ENCODE peak calls at places on chromosomes 3 and 15, in six cellular contexts. One of them, this sample, is unnamed.

GRCh38 chr15:68312701-68313204 is 35.2 kb downstream of the FEM1B start:
- DNase-seq in SW480: no peak
- DNase-seq in colonic mucosa: no peak
- DNase-seq in NCI-H1092 treated with DMSO at 0.1 percent for 48 hours: no peak
- DNase-seq in choroid plexus epithelial cell: peak
- DNase-seq in GM12891: no peak
- DNase-seq in this sample: peak

GRCh38 chr15:49145651-49146609 is 9.5 kb downstream of the COPS2 start:
- DNase-seq in colonic mucosa: peak
- DNase-seq in NCI-H1092 treated with DMSO at 0.1 percent for 48 hours: peak
- DNase-seq in GM12891: no peak
- DNase-seq in choroid plexus epithelial cell: peak
- DNase-seq in SW480: peak
- DNase-seq in this sample: no peak

GRCh38 chr3:5022966-5023776 is 43.9 kb downstream of the BHLHE40 start:
- DNase-seq in SW480: peak
- DNase-seq in NCI-H1092 treated with DMSO at 0.1 percent for 48 hours: no peak
- DNase-seq in GM12891: no peak
- DNase-seq in choroid plexus epithelial cell: peak
- DNase-seq in colonic mucosa: no peak
- DNase-seq in this sample: no peak

GRCh38 chr3:66010348-66011097 is 28.2 kb downstream of the MAGI1 start:
- DNase-seq in NCI-H1092 treated with DMSO at 0.1 percent for 48 hours: no peak
- DNase-seq in GM12891: no peak
- DNase-seq in colonic mucosa: no peak
- DNase-seq in SW480: peak
- DNase-seq in choroid plexus epithelial cell: peak
- DNase-seq in this sample: no peak

GRCh38 chr3:45546636-45547201 is 47.8 kb upstream of the LIMD1 start:
- DNase-seq in SW480: no peak
- DNase-seq in colonic mucosa: no peak
- DNase-seq in NCI-H1092 treated with DMSO at 0.1 percent for 48 hours: no peak
- DNase-seq in GM12891: no peak
- DNase-seq in choroid plexus epithelial cell: no peak
- DNase-seq in this sample: no peak

GRCh38 chr3:191528589-191528988 is 67.6 kb downstream of the PYDC2 start:
- DNase-seq in colonic mucosa: no peak
- DNase-seq in GM12891: no peak
- DNase-seq in SW480: no peak
- DNase-seq in NCI-H1092 treated with DMSO at 0.1 percent for 48 hours: no peak
- DNase-seq in choroid plexus epithelial cell: no peak
- DNase-seq in this sample: no peak

GRCh38 chr15:31437686-31438085 is 111.1 kb downstream of the KLF13 start:
- DNase-seq in choroid plexus epithelial cell: no peak
- DNase-seq in SW480: no peak
- DNase-seq in GM12891: no peak
- DNase-seq in colonic mucosa: no peak
- DNase-seq in NCI-H1092 treated with DMSO at 0.1 percent for 48 hours: no peak
- DNase-seq in this sample: no peak

GRCh38 chr3:125069968-125070745 is 14.4 kb upstream of the HEG1 start:
- DNase-seq in colonic mucosa: no peak
- DNase-seq in SW480: no peak
- DNase-seq in NCI-H1092 treated with DMSO at 0.1 percent for 48 hours: no peak
- DNase-seq in GM12891: no peak
- DNase-seq in choroid plexus epithelial cell: no peak
- DNase-seq in this sample: no peak

GRCh38 chr3:42711491-42712343 is 9.1 kb upstream of the HHATL start:
- DNase-seq in GM12891: no peak
- DNase-seq in NCI-H1092 treated with DMSO at 0.1 percent for 48 hours: no peak
- DNase-seq in SW480: no peak
- DNase-seq in choroid plexus epithelial cell: peak
- DNase-seq in colonic mucosa: no peak
- DNase-seq in this sample: peak

GRCh38 chr15:27238209-27238608 is 267.2 kb downstream of the GABRG3 start:
- DNase-seq in NCI-H1092 treated with DMSO at 0.1 percent for 48 hours: no peak
- DNase-seq in colonic mucosa: no peak
- DNase-seq in SW480: no peak
- DNase-seq in choroid plexus epithelial cell: no peak
- DNase-seq in GM12891: no peak
- DNase-seq in this sample: no peak

GRCh38 chr15:36791849-36792618 is 212.6 kb downstream of the CDIN1 start:
- DNase-seq in GM12891: no peak
- DNase-seq in colonic mucosa: no peak
- DNase-seq in NCI-H1092 treated with DMSO at 0.1 percent for 48 hours: no peak
- DNase-seq in SW480: no peak
- DNase-seq in choroid plexus epithelial cell: peak
- DNase-seq in this sample: no peak

GRCh38 chr3:114033721-114034120 is 22.6 kb downstream of the CCDC191 start:
- DNase-seq in SW480: no peak
- DNase-seq in colonic mucosa: no peak
- DNase-seq in GM12891: no peak
- DNase-seq in NCI-H1092 treated with DMSO at 0.1 percent for 48 hours: no peak
- DNase-seq in choroid plexus epithelial cell: no peak
- DNase-seq in this sample: no peak

GRCh38 chr15:38474155-38474757 is 20.3 kb downstream of the FAM98B start:
- DNase-seq in GM12891: no peak
- DNase-seq in choroid plexus epithelial cell: peak
- DNase-seq in NCI-H1092 treated with DMSO at 0.1 percent for 48 hours: peak
- DNase-seq in colonic mucosa: peak
- DNase-seq in SW480: peak
- DNase-seq in this sample: no peak

GRCh38 chr3:147341727-147342126 is 64.6 kb downstream of the ZIC4 start:
- DNase-seq in GM12891: no peak
- DNase-seq in choroid plexus epithelial cell: no peak
- DNase-seq in SW480: no peak
- DNase-seq in colonic mucosa: no peak
- DNase-seq in NCI-H1092 treated with DMSO at 0.1 percent for 48 hours: no peak
- DNase-seq in this sample: no peak

GRCh38 chr3:74897006-74897405 is 282.5 kb upstream of the CNTN3 start:
- DNase-seq in colonic mucosa: no peak
- DNase-seq in choroid plexus epithelial cell: peak
- DNase-seq in SW480: peak
- DNase-seq in GM12891: no peak
- DNase-seq in NCI-H1092 treated with DMSO at 0.1 percent for 48 hours: no peak
- DNase-seq in this sample: no peak

GRCh38 chr3:32304510-32304909 is 66.0 kb downstream of the CMTM8 start:
- DNase-seq in SW480: no peak
- DNase-seq in colonic mucosa: no peak
- DNase-seq in NCI-H1092 treated with DMSO at 0.1 percent for 48 hours: peak
- DNase-seq in choroid plexus epithelial cell: no peak
- DNase-seq in GM12891: no peak
- DNase-seq in this sample: no peak

GRCh38 chr3:24829011-24829581 is 334.4 kb upstream of the THRB start:
- DNase-seq in colonic mucosa: peak
- DNase-seq in GM12891: no peak
- DNase-seq in NCI-H1092 treated with DMSO at 0.1 percent for 48 hours: peak
- DNase-seq in choroid plexus epithelial cell: peak
- DNase-seq in SW480: no peak
- DNase-seq in this sample: no peak

GRCh38 chr3:10234526-10235230 is 13.6 kb upstream of the TATDN2 start:
- DNase-seq in colonic mucosa: no peak
- DNase-seq in NCI-H1092 treated with DMSO at 0.1 percent for 48 hours: no peak
- DNase-seq in choroid plexus epithelial cell: no peak
- DNase-seq in GM12891: no peak
- DNase-seq in SW480: no peak
- DNase-seq in this sample: no peak

GRCh38 chr3:197256836-197257444 is 41.5 kb downstream of the DLG1 start:
- DNase-seq in GM12891: no peak
- DNase-seq in choroid plexus epithelial cell: peak
- DNase-seq in SW480: peak
- DNase-seq in NCI-H1092 treated with DMSO at 0.1 percent for 48 hours: peak
- DNase-seq in colonic mucosa: peak
- DNase-seq in this sample: no peak

This sample was measured in mesenteric fat pad.